ENCODE peak calls at places on chromosomes 16 and 17, in four cellular contexts. U is chondrocyte; N is NCI-H1092; S is stimulated activated CD4-positive, alpha-beta T cell treated with anti-CD3 and anti-CD28 coated beads, Interleukin-1b, Interleukin-23, amount 100 ng/mL, for 1 hour. I is an unnamed sample.

GRCh38 chr16:88540346-88540977 is 29.7 kb upstream of the ZC3H18 start:
- DNase-seq in U (peak), N (no peak), S (no peak), I (no peak)

GRCh38 chr17:7479389-7480192 is at the start of gene ZBTB4:
- DNase-seq in U (no peak), N (no peak), S (peak), I (no peak)

GRCh38 chr16:67959520-67959919 is 8.9 kb downstream of the SLC12A4 start:
- DNase-seq in U (peak), N (no peak), S (no peak), I (no peak)

GRCh38 chr16:72043058-72043457 is 11.2 kb upstream of the HP start:
- DNase-seq in U (no peak), N (no peak), S (no peak), I (no peak)

GRCh38 chr17:7184091-7184488 is 4.9 kb upstream of the ASGR1 start:
- DNase-seq in U (peak), N (no peak), S (no peak), I (no peak)

GRCh38 chr17:47230864-47231263 is 21.7 kb downstream of the MYL4 start:
- DNase-seq in U (no peak), N (no peak), S (no peak), I (no peak)

GRCh38 chr16:53805113-53805512 is 101.2 kb downstream of the FTO start:
- DNase-seq in U (no peak), N (no peak), S (no peak), I (no peak)

GRCh38 chr16:997440-998051 is 16.0 kb downstream of the SOX8 start:
- DNase-seq in U (no peak), N (no peak), S (peak), I (no peak)

GRCh38 chr17:79760197-79760906 is 17.6 kb upstream of the CBX2 start:
- DNase-seq in U (peak), N (no peak), S (no peak), I (no peak)

GRCh38 chr17:58338454-58338841 is 9.9 kb upstream of the TSPOAP1 start:
- DNase-seq in U (no peak), N (no peak), S (no peak), I (no peak)

GRCh38 chr16:67386861-67387455 is 6.3 kb downstream of the TPPP3 start:
- DNase-seq in U (no peak), N (no peak), S (no peak), I (no peak)